ENCODE peak calls at places on chromosomes 4 and X, in six cellular contexts. Q, U, R, I, B and J are unnamed samples.

GRCh38 chrX:2492536-2493218 is 8.1 kb downstream of the DHRSX start:
- DNase-seq in R (no peak), Q (no peak), I (no peak), U (no peak), B (no peak), J (no peak)

GRCh38 chr4:103498161-103499070 is 221.4 kb downstream of the TACR3 start:
- DNase-seq in I (no peak), B (no peak), R (peak), Q (no peak), U (no peak), J (peak)

GRCh38 chr4:37845201-37845600 is 18.7 kb downstream of the PGM2 start:
- DNase-seq in Q (no peak), U (no peak), I (no peak), R (no peak), B (no peak), J (no peak)

GRCh38 chrX:88425739-88426138 is 321.3 kb upstream of the CPXCR1 start:
- DNase-seq in R (peak), I (no peak), U (no peak), B (no peak), Q (no peak), J (no peak)

GRCh38 chr4:3108211-3108610 is 33.7 kb downstream of the HTT start:
- DNase-seq in I (no peak), U (no peak), R (no peak), Q (no peak), B (no peak), J (no peak)

GRCh38 chr4:138981930-138982390 is 33.6 kb upstream of the NOCT start:
- DNase-seq in U (no peak), B (no peak), R (peak), I (no peak), Q (peak), J (peak)

GRCh38 chr4:21304061-21304541 is 603.8 kb downstream of the PACRGL start:
- DNase-seq in B (peak), R (no peak), U (no peak), I (no peak), Q (no peak), J (no peak)

GRCh38 chr4:100372432-100372831 is 145.4 kb downstream of the EMCN start:
- DNase-seq in Q (peak), R (peak), U (no peak), B (peak), I (no peak), J (no peak)

GRCh38 chr4:1515156-1515555 is 108.9 kb upstream of the NKX1-1 start:
- DNase-seq in B (no peak), Q (no peak), U (no peak), I (no peak), R (no peak), J (no peak)

GRCh38 chr4:766152-766515 is 59.8 kb downstream of the CPLX1 start:
- DNase-seq in B (no peak), R (peak), U (no peak), Q (no peak), I (no peak), J (peak)

GRCh38 chr4:189117426-189117825 is 823.2 kb upstream of the FRG1 start:
- DNase-seq in I (no peak), B (peak), U (no peak), Q (no peak), R (no peak), J (no peak)

GRCh38 chr4:1621526-1621925 is 62.6 kb downstream of the FAM53A start:
- DNase-seq in U (no peak), I (no peak), B (no peak), R (no peak), Q (no peak), J (no peak)

GRCh38 chr4:76429636-76430035 is 5.4 kb upstream of the SHROOM3 start:
- DNase-seq in B (no peak), I (no peak), Q (no peak), U (no peak), R (no peak), J (no peak)

GRCh38 chr4:76426272-76426671 is 5.3 kb upstream of the CCDC158 start:
- DNase-seq in Q (no peak), B (no peak), I (no peak), U (no peak), R (no peak), J (no peak)

GRCh38 chr4:76435689-76436176 is 704 bp downstream of the SHROOM3 start:
- DNase-seq in Q (no peak), I (no peak), R (no peak), B (no peak), U (no peak), J (no peak)

GRCh38 chr4:76434901-76435688 is at the start of gene SHROOM3:
- DNase-seq in B (no peak), I (no peak), R (peak), Q (no peak), U (no peak), J (peak)

GRCh38 chr4:76430519-76431388 is 4.3 kb upstream of the SHROOM3 start:
- DNase-seq in U (no peak), Q (peak), I (no peak), R (peak), B (no peak), J (peak)
- TF ChIP-seq CTCF in U (peak), Q (peak), I (peak), R (peak), B (peak), J (peak)

GRCh38 chr4:7985072-7985471 is 45.4 kb upstream of the AFAP1 start:
- DNase-seq in B (no peak), Q (no peak), I (no peak), R (no peak), U (no peak), J (no peak)
- TF ChIP-seq CTCF in B (no peak), Q (no peak), I (no peak), R (no peak), U (no peak), J (no peak)

DNA sequence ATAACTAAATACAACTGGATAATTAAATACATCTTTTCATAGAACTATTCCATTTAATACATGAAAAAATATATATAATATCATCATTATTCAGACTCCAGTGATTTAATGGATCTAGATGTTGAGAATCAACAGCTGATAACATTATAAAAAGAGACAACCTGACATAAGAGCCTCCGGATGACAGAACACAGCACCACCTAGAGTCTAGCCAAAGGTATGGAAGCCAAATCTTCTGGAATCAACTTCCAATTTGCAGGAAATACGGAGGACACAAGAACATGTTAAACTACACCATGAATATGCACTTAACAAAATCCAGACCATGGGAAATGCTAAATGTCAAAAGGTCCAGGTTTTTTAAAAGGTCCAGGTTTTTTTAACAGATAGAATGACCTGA is 55.0 kb downstream of the LRBA start:
- DNase-seq in B (no peak), I (no peak), R (no peak), U (no peak), Q (peak), J (peak)
- TF ChIP-seq CTCF in B (no peak), I (peak), R (peak), U (peak), Q (peak), J (peak)

DNA sequence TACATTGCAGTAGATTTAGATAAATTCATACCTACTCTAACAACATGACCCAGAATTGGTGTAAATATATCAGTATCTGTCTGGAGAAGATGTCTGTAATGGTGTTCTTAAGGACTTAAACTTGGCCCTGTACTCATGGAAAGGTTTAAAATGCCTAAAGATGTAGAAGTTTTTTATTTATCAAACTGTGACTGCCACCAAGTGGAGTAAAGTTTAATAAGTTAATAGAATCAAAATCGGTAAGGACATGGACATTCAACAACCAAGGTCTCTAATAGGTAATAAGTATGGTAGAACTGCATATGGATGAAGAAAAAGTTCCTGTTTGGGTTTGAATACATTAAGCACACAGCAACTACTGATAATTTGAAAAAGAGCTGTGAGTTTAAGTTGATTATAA is 474.0 kb upstream of the NDST3 start:
- DNase-seq in I (no peak), U (no peak), B (no peak), Q (no peak), R (peak), J (no peak)
- TF ChIP-seq CTCF in I (no peak), U (no peak), B (no peak), Q (no peak), R (no peak), J (peak)

DNA sequence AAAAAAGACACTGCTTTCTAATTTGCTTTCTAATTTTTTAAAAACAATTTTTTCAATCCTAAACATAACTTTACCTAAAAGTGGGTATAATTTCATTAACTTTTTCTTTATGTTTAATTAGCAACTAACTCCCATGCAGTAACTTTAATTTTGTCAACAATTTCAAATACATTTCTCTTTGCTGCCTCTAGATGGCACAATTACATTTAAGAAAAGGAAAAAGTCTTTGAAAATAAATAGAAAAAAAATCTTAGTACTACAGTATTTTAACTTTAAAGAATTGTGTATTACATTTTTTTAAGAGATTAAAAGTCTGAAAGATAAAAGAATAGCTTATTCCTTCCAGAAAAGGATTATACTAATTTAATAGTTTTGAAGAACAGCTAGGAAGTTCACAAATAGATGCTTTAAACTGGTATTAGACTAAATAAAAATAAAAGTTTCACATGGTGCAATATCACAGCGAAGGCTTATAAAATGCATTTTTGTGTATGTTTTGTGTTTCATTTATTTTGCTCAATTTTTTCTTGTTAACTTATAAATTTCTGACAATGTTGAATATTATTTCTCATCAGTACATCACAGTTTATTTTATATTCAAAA is 105.1 kb downstream of the ADGRA3 start:
- DNase-seq in I (no peak), U (no peak), R (no peak), Q (no peak), B (no peak), J (no peak)
- TF ChIP-seq CTCF in I (peak), U (peak), R (peak), Q (peak), B (peak), J (peak)

GRCh38 chrX:93538575-93538974 is 134.8 kb downstream of the NAP1L3 start:
- DNase-seq in R (peak), B (no peak), I (no peak), Q (no peak), U (no peak), J (no peak)
- TF ChIP-seq CTCF in R (peak), B (peak), I (no peak), Q (no peak), U (no peak), J (peak)

GRCh38 chrX:120207009-120207610 is 43.5 kb upstream of the ZBTB33 start:
- DNase-seq in Q (no peak), R (no peak), I (no peak), B (no peak), U (no peak), J (no peak)
- TF ChIP-seq CTCF in Q (no peak), R (no peak), I (no peak), B (no peak), U (no peak), J (no peak)

GRCh38 chrX:145821291-145821897 is 3.8 kb downstream of the SLITRK2 start:
- DNase-seq in U (no peak), I (no peak), R (no peak), B (peak), Q (no peak), J (no peak)

GRCh38 chrX:145823132-145823531 is 5.5 kb downstream of the SLITRK2 start:
- DNase-seq in I (no peak), U (no peak), Q (no peak), B (no peak), R (no peak), J (no peak)

GRCh38 chrX:145826466-145826865 is 8.8 kb downstream of the SLITRK2 start:
- DNase-seq in U (no peak), R (no peak), B (no peak), I (no peak), Q (no peak), J (no peak)

GRCh38 chrX:145821898-145822567 is 4.4 kb downstream of the SLITRK2 start:
- DNase-seq in U (no peak), Q (no peak), B (no peak), R (no peak), I (no peak), J (no peak)

DNA sequence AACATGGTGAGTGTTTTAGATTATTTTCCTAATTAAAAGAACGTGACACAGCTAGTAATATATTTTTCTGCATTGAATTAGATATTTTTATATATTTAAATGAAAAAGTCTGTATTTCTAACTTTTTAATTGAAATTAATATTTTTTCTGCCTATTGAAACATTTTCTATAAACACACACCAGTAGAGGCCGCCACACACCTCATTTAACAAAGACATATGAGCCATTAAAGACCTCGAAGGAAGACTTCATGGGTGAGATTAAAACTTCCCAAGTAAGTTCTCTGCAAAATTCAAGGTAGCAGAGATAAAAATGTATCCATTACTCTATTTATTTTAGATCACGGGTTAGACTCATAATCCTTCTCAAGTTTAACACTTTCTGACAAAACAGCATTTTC is 8.3 kb downstream of the SLITRK2 start:
- DNase-seq in Q (peak), R (no peak), B (no peak), U (no peak), I (no peak), J (no peak)
- TF ChIP-seq CTCF in Q (no peak), R (no peak), B (no peak), U (peak), I (no peak), J (peak)